ENCODE peak calls at places on chromosome 22, in eight cellular contexts. N, E, K, A, C, Z, R and T are unnamed samples. For H3K4me1, the result is how much of the 10 kb centered on the place peaks cover.

GRCh38 chr22:24426859-24427499 is 420 bp upstream of the ADORA2A start:
- DNase-seq in R (no peak), C (no peak), K (no peak), E (no peak), Z (no peak), A (no peak), N (no peak), T (no peak)

GRCh38 chr22:43292633-43293025 is 50.5 kb downstream of the SCUBE1 start:
- DNase-seq in R (no peak), C (no peak), E (no peak), Z (no peak), K (no peak), A (no peak), N (no peak), T (no peak)

GRCh38 chr22:44683237-44683636 is 18.8 kb upstream of the PRR5 start:
- DNase-seq in K (no peak), N (no peak), E (no peak), R (no peak), Z (no peak), A (no peak), C (no peak), T (no peak)

GRCh38 chr22:42269407-42270177 is 861 bp downstream of the TCF20 start:
- DNase-seq in E (peak), C (peak), K (peak), A (peak), N (peak), Z (peak), R (peak), T (no peak)

GRCh38 chr22:23984430-23984829 is 4.5 kb downstream of the GSTT2 start:
- DNase-seq in A (peak), E (no peak), R (no peak), C (no peak), N (peak), K (no peak), Z (no peak), T (no peak)

GRCh38 chr22:20567993-20568417 is 60.6 kb downstream of the MED15 start:
- DNase-seq in E (no peak), N (no peak), A (no peak), R (no peak), K (no peak), Z (peak), C (peak), T (no peak)

GRCh38 chr22:22357024-22357868 is 112.7 kb downstream of the VPREB1 start:
- DNase-seq in R (peak), A (peak), K (no peak), Z (peak), E (peak), C (peak), N (peak), T (no peak)

GRCh38 chr22:42912049-42912448 is 55.0 kb upstream of the ARFGAP3 start:
- DNase-seq in N (no peak), Z (no peak), R (no peak), A (no peak), C (no peak), E (no peak), K (no peak), T (no peak)

GRCh38 chr22:45082795-45083194 is 73.0 kb upstream of the PHF21B start:
- DNase-seq in N (no peak), A (no peak), K (no peak), C (no peak), Z (no peak), E (no peak), R (no peak), T (no peak)

GRCh38 chr22:20536590-20537324 is 29.3 kb downstream of the MED15 start:
- DNase-seq in C (peak), Z (no peak), K (no peak), N (no peak), A (no peak), E (no peak), R (no peak), T (no peak)

GRCh38 chr22:37631448-37632173 is 7.9 kb upstream of the SH3BP1 start:
- DNase-seq in E (no peak), R (no peak), Z (no peak), K (no peak), N (no peak), C (no peak), A (no peak), T (no peak)

GRCh38 chr22:39528080-39528661 is 4.4 kb downstream of the RPS19BP1 start:
- DNase-seq in E (no peak), Z (no peak), K (no peak), N (no peak), A (no peak), C (no peak), R (no peak), T (no peak)

GRCh38 chr22:37639070-37639760 is at the start of gene SH3BP1:
- DNase-seq in A (peak), Z (no peak), K (no peak), C (peak), R (peak), E (no peak), N (no peak), T (peak)

GRCh38 chr22:42261266-42261665 is 9.2 kb downstream of the TCF20 start:
- DNase-seq in R (no peak), E (no peak), Z (no peak), K (no peak), A (no peak), N (no peak), C (no peak), T (no peak)

GRCh38 chr22:19872779-19873137 is 18.1 kb upstream of the GNB1L start:
- DNase-seq in A (no peak), N (no peak), E (peak), Z (no peak), C (no peak), R (peak), K (peak), T (peak)

GRCh38 chr22:37746366-37747089 is 49.7 kb downstream of the TRIOBP start:
- DNase-seq in R (no peak), E (no peak), C (peak), K (no peak), A (no peak), Z (no peak), N (no peak), T (no peak)

GRCh38 chr22:29353286-29353685 is 35.1 kb downstream of the AP1B1 start:
- DNase-seq in N (no peak), Z (no peak), C (no peak), A (no peak), R (no peak), K (no peak), E (no peak), T (no peak)

GRCh38 chr22:25161017-25161915 is 38.4 kb upstream of the CRYBB3 start:
- DNase-seq in C (no peak), R (no peak), K (no peak), E (no peak), A (no peak), N (no peak), Z (no peak), T (no peak)

GRCh38 chr22:49193348-49193747 is 634.3 kb downstream of the BRD1 start:
- DNase-seq in C (peak), A (no peak), R (no peak), E (no peak), Z (no peak), N (no peak), K (peak), T (no peak)

GRCh38 chr22:39024923-39025322 is 4.0 kb downstream of the APOBEC3D start:
- DNase-seq in Z (no peak), N (no peak), K (no peak), R (no peak), C (no peak), A (peak), E (no peak), T (no peak)

GRCh38 chr22:39543095-39543494 is 10.5 kb upstream of the RPS19BP1 start:
- DNase-seq in Z (no peak), A (no peak), E (no peak), R (no peak), N (no peak), C (no peak), K (no peak), T (no peak)

GRCh38 chr22:28018461-28018927 is 99.4 kb upstream of the PITPNB start:
- DNase-seq in N (no peak), C (peak), E (peak), K (peak), A (no peak), R (peak), Z (no peak), T (peak)

GRCh38 chr22:31652911-31653684 is 8.9 kb downstream of the PISD start:
- DNase-seq in K (no peak), E (no peak), R (no peak), C (no peak), A (no peak), Z (no peak), N (no peak), T (no peak)

GRCh38 chr22:37079668-37080171 is 28.2 kb downstream of the KCTD17 start:
- DNase-seq in R (peak), A (peak), K (no peak), C (no peak), Z (peak), N (no peak), E (no peak), T (no peak)

GRCh38 chr22:38843201-38843715 is 570 bp downstream of the NPTXR start:
- DNase-seq in R (peak), A (peak), N (peak), C (peak), K (no peak), E (no peak), Z (peak), T (no peak)

GRCh38 chr22:17628304-17629166 is at the start of gene ATP6V1E1:
- DNase-seq in E (peak), K (peak), R (peak), Z (peak), C (peak), N (peak), A (peak), T (peak)

GRCh38 chr22:18965526-18966421 is 29.7 kb upstream of the PRODH start:
- DNase-seq in N (no peak), A (no peak), R (no peak), E (peak), Z (no peak), K (peak), C (no peak), T (no peak)

GRCh38 chr22:49936018-49936972 is 17.9 kb downstream of the CRELD2 start:
- DNase-seq in C (peak), N (peak), R (peak), Z (peak), E (peak), K (peak), A (peak), T (peak)

GRCh38 chr22:43320943-43321900 is 21.9 kb downstream of the SCUBE1 start:
- DNase-seq in A (no peak), K (no peak), R (no peak), E (no peak), C (no peak), Z (peak), N (no peak), T (no peak)

GRCh38 chr22:20128902-20129746 is 2.5 kb upstream of the ZDHHC8 start:
- DNase-seq in N (peak), R (peak), Z (peak), A (peak), E (no peak), K (no peak), C (no peak), T (no peak)

GRCh38 chr22:38755155-38755910 is 465 bp downstream of the SUN2 start:
- DNase-seq in R (peak), Z (peak), C (peak), A (peak), K (peak), E (peak), N (peak), T (peak)

GRCh38 chr22:29320546-29320945 is 5.0 kb upstream of the RASL10A start:
- DNase-seq in R (no peak), Z (no peak), K (no peak), N (no peak), A (no peak), C (no peak), E (no peak), T (no peak)

GRCh38 chr22:38086001-38086845 is 2.2 kb upstream of the SLC16A8 start:
- DNase-seq in N (no peak), Z (no peak), C (no peak), R (no peak), K (peak), E (no peak), A (no peak), T (no peak)

GRCh38 chr22:26289486-26290250 is 120.4 kb downstream of the SEZ6L start:
- DNase-seq in N (no peak), K (no peak), Z (no peak), C (no peak), A (no peak), E (no peak), R (no peak), T (no peak)
- H3K4me1 ChIP-seq in N (under half), K (under half), Z (under half), C (under half), A (under half), E (under half), R (under half), T (under half)

DNA sequence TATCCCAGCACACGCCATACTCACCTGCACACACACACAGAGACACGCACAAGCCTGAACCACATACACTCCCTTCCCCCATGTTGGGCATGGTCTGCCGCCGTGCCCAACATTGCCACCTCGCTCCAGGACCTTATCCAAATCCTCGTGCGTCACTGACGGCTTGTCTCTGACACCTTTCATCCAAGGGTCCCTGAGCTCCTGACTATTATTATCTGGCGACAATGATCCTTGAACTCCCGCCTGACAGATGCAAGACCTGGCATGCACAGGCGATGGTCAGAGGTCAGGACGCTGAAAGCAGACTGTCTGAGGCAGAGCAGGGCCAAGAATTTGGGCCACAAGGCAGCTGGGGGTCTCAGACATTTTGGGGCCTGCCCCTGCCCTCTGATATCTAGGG is 4.2 kb downstream of the MB start:
- DNase-seq in K (peak), C (peak), E (no peak), A (no peak), N (no peak), R (no peak), Z (no peak), T (no peak)
- H3K4me1 ChIP-seq in K (under half), C (half or more), E (under half), A (under half), N (under half), R (under half), Z (under half), T (under half)

GRCh38 chr22:40805239-40805638 is 13.9 kb downstream of the SLC25A17 start:
- DNase-seq in R (no peak), K (no peak), N (no peak), A (no peak), Z (no peak), E (no peak), C (no peak), T (no peak)

GRCh38 chr22:40803292-40803691 is 15.9 kb downstream of the SLC25A17 start:
- DNase-seq in N (no peak), E (no peak), Z (no peak), C (no peak), A (no peak), R (no peak), K (no peak), T (no peak)

GRCh38 chr22:40806711-40807110 is 12.4 kb downstream of the SLC25A17 start:
- DNase-seq in Z (no peak), R (no peak), A (no peak), K (no peak), C (no peak), N (no peak), E (no peak), T (no peak)

GRCh38 chr22:40805699-40806203 is 13.4 kb downstream of the SLC25A17 start:
- DNase-seq in A (no peak), R (no peak), K (no peak), Z (no peak), N (no peak), E (no peak), C (no peak), T (no peak)

GRCh38 chr22:40808018-40808841 is 10.9 kb downstream of the SLC25A17 start:
- DNase-seq in R (no peak), N (no peak), A (no peak), K (no peak), C (no peak), Z (no peak), E (no peak), T (no peak)
- H3K4me1 ChIP-seq in R (under half), N (under half), A (under half), K (under half), C (under half), Z (under half), E (under half), T (under half)

DNA sequence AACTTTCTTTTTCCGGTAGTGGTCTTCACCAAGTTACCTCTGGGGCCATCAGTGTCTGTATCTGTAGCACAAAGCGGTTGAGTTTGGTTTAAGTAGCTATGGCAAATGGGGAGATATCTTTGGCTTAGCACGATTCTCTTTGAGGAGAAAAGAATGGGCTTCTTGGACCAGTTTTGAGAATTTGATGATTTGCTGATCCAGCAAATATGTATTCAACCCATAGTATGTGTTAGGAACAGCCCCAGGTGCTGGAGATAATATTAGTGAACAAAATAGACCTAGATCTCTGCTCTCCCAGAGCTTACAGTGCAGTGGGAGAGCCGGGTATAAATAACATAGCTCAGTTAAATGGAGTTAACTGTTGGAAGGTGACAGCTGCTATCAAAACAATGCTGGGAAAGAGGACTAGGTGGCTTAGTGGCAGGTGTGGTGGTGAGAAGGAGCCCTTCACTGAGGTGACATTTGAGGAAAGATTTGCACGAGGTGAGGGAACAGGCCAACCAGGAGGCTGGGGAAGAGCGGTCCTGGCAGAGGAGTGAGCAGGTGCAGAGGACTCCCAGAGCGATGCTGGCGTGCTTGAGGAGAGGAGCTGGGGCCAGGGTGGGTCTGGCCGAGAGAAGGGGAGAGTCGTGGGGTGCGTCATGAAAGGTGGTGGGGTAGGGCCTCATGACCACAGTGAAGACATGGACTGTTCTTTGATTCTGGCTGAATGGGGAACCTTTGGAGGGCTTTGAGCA is 5.0 kb downstream of the TBC1D22A start:
- DNase-seq in N (no peak), R (no peak), E (no peak), A (no peak), Z (no peak), C (no peak), K (peak), T (no peak)
- H3K4me1 ChIP-seq in N (under half), R (under half), E (under half), A (half or more), Z (under half), C (half or more), K (under half), T (under half)